ENCODE peak calls at places on chromosome 22, in six cellular contexts. R, O, F, L, N and T are unnamed samples.

GRCh38 chr22:37894939-37895670 is 11.0 kb upstream of the MICALL1 start:
- DNase-seq in O (no peak), F (no peak), L (peak; percentile 68), N (no peak), R (no peak), T (no peak)

GRCh38 chr22:42061041-42061440 is 9.6 kb downstream of the NAGA start:
- DNase-seq in F (no peak), R (no peak), L (no peak), O (no peak), N (no peak), T (no peak)

GRCh38 chr22:27873476-27873875 is 45.6 kb downstream of the PITPNB start:
- DNase-seq in F (no peak), N (no peak), O (no peak), L (no peak), R (no peak), T (no peak)

GRCh38 chr22:24494535-24495364 is at the start of gene UPB1:
- DNase-seq in L (peak; percentile 85), O (no peak), R (no peak), F (no peak), N (no peak), T (no peak)

GRCh38 chr22:37922177-37922576 is 16.1 kb downstream of the MICALL1 start:
- DNase-seq in O (no peak), R (no peak), L (peak; percentile 72), F (no peak), N (no peak), T (peak; percentile 67)

GRCh38 chr22:27906241-27906640 is 12.8 kb downstream of the PITPNB start:
- DNase-seq in N (peak; percentile 11), F (no peak), L (no peak), O (no peak), R (no peak), T (no peak)

GRCh38 chr22:38471237-38471636 is 3.3 kb downstream of the KDELR3 start:
- DNase-seq in N (no peak), R (no peak), O (no peak), F (no peak), L (peak; percentile 44), T (no peak)

GRCh38 chr22:25680949-25681348 is 61.0 kb upstream of the MYO18B start:
- DNase-seq in N (no peak), F (no peak), O (no peak), L (no peak), R (no peak), T (no peak)

GRCh38 chr22:44399906-44400762 is 87.4 kb upstream of the SHISAL1 start:
- DNase-seq in F (no peak), N (no peak), O (no peak), R (no peak), L (no peak), T (peak; percentile 9)

GRCh38 chr22:31344369-31345330 is 1.5 kb downstream of the PATZ1 start:
- DNase-seq in F (peak; percentile 20), O (peak; percentile 34), R (no peak), N (peak; percentile 48), L (peak; percentile 42), T (peak; percentile 39)